ENCODE peak calls at places on chromosomes 2 and 18, in nine cellular contexts. G is H9; T is CD4-positive, alpha-beta memory T cell; A is thoracic aorta; C is naive thymus-derived CD8-positive, alpha-beta T cell; X is endothelial cell; F is T1000; Q is cardiac muscle cell; S is RPMI8226. V is an unnamed sample.

GRCh38 chr2:171365232-171365631 is 68.6 kb downstream of the METTL8 start:
- DNase-seq in C (no peak), A (no peak), T (no peak), S (no peak), F (peak; percentile 2), Q (no peak), X (no peak), G (no peak), V (no peak)

GRCh38 chr2:79619976-79620375 is 107.1 kb downstream of the CTNNA2 start:
- DNase-seq in A (no peak), G (no peak), S (no peak), T (no peak), X (no peak), C (no peak), F (no peak), Q (no peak), V (no peak)

GRCh38 chr2:42874838-42875801 is 82.7 kb upstream of the HAAO start:
- DNase-seq in F (no peak), G (peak; percentile 48), C (no peak), T (no peak), A (no peak), X (no peak), Q (peak; percentile 68), S (no peak), V (no peak)

GRCh38 chr18:64332851-64333250 is 184.0 kb upstream of the LINC00305 start:
- DNase-seq in X (no peak), G (no peak), S (no peak), A (no peak), F (no peak), T (no peak), Q (no peak), C (no peak), V (no peak)

GRCh38 chr2:110157153-110157793 is 41.7 kb upstream of the MALL start:
- DNase-seq in S (peak; percentile 40), F (no peak), G (no peak), Q (peak; percentile 82), T (peak; percentile 13), X (peak; percentile 15), C (no peak), A (no peak), V (peak; percentile 13)

GRCh38 chr2:10863837-10864236 is 47.9 kb upstream of the KCNF1 start:
- DNase-seq in A (no peak), T (no peak), C (no peak), Q (no peak), X (no peak), F (no peak), S (peak; percentile 15), G (no peak), V (no peak)

GRCh38 chr2:12957251-12957650 is 240.5 kb downstream of the TRIB2 start:
- DNase-seq in A (no peak), F (no peak), C (no peak), G (no peak), T (no peak), S (no peak), X (no peak), Q (no peak), V (no peak)

GRCh38 chr2:154697422-154698237 is 865 bp upstream of the KCNJ3 start:
- DNase-seq in T (no peak), C (no peak), A (no peak), X (peak; percentile 36), Q (peak; percentile 7), G (peak; percentile 62), S (no peak), F (no peak), V (no peak)

GRCh38 chr2:133801956-133802355 is 233.7 kb upstream of the NCKAP5 start:
- DNase-seq in A (no peak), X (no peak), S (no peak), C (no peak), Q (no peak), G (no peak), T (no peak), F (no peak), V (no peak)

GRCh38 chr18:50061876-50062517 is 132.9 kb downstream of the MYO5B start:
- DNase-seq in X (no peak), G (no peak), S (no peak), A (no peak), F (no peak), Q (peak; percentile 64), T (no peak), C (no peak), V (no peak)

GRCh38 chr2:171894612-171894947 is 536 bp upstream of the SLC25A12 start:
- DNase-seq in S (no peak), T (no peak), G (no peak), C (no peak), Q (no peak), A (no peak), X (no peak), F (no peak), V (peak; percentile 3)

GRCh38 chr2:172457606-172458005 is 30.2 kb downstream of the ITGA6 start:
- DNase-seq in G (no peak), A (no peak), X (no peak), Q (no peak), S (no peak), F (no peak), C (no peak), T (no peak), V (no peak)

GRCh38 chr18:45617284-45617683 is 2.0 kb downstream of the SLC14A2 start:
- DNase-seq in X (no peak), Q (peak; percentile 84), G (no peak), F (peak; percentile 43), T (no peak), S (no peak), A (peak; percentile 74), C (no peak), V (no peak)

GRCh38 chr18:8254664-8255063 is 354.6 kb upstream of the RAB12 start:
- DNase-seq in F (no peak), Q (no peak), A (no peak), T (no peak), X (no peak), C (no peak), G (no peak), S (no peak), V (no peak)

GRCh38 chr2:28956415-28956826 is 24.7 kb upstream of the TOGARAM2 start:
- DNase-seq in C (peak; percentile 28), S (no peak), X (peak; percentile 66), A (no peak), T (peak; percentile 24), Q (peak; percentile 53), F (no peak), G (peak; percentile 89), V (no peak)

GRCh38 chr2:19806591-19806990 is 95.2 kb downstream of the TTC32 start:
- DNase-seq in Q (no peak), F (no peak), T (no peak), A (no peak), C (no peak), X (no peak), S (no peak), G (peak; percentile 18), V (no peak)

GRCh38 chr2:191228861-191229260 is 16.3 kb upstream of the MYO1B start:
- DNase-seq in T (no peak), Q (no peak), X (no peak), G (no peak), F (no peak), S (no peak), A (no peak), C (no peak), V (no peak)

GRCh38 chr2:224885836-224886547 is 156.3 kb downstream of the DOCK10 start:
- DNase-seq in C (no peak), F (no peak), S (no peak), T (no peak), Q (peak; percentile 66), X (no peak), A (no peak), G (no peak), V (no peak)

GRCh38 chr2:241776336-241777166 is at the start of gene GAL3ST2:
- DNase-seq in Q (no peak), T (no peak), X (peak; percentile 2), G (no peak), S (no peak), A (no peak), C (no peak), F (no peak), V (no peak)

GRCh38 chr18:76589309-76589708 is 94.3 kb upstream of the ZNF516 start:
- DNase-seq in X (no peak), Q (no peak), F (no peak), A (no peak), C (no peak), T (no peak), S (no peak), G (no peak), V (no peak)

GRCh38 chr2:74379851-74380789 is at the start of gene DCTN1:
- DNase-seq in T (peak; percentile 5), X (peak; percentile 37), A (no peak), Q (peak; percentile 69), G (peak; percentile 69), C (no peak), S (no peak), F (no peak), V (peak; percentile 34)

GRCh38 chr2:136997550-136997949 is 232.2 kb downstream of the THSD7B start:
- DNase-seq in F (no peak), A (no peak), G (no peak), S (no peak), C (no peak), X (no peak), T (no peak), Q (no peak), V (no peak)

GRCh38 chr18:23844991-23845680 is 155.9 kb downstream of the LAMA3 start:
- DNase-seq in X (no peak), F (peak; percentile 66), A (no peak), S (no peak), C (no peak), Q (peak; percentile 50), G (no peak), T (no peak), V (no peak)

GRCh38 chr2:239959059-239959971 is 65.8 kb downstream of the NDUFA10 start:
- DNase-seq in F (no peak), C (no peak), A (no peak), T (no peak), Q (peak; percentile 23), S (no peak), X (no peak), G (no peak), V (no peak)

GRCh38 chr2:226603606-226604005 is 196.0 kb downstream of the IRS1 start:
- DNase-seq in S (no peak), T (no peak), A (no peak), X (no peak), Q (no peak), G (no peak), F (no peak), C (no peak), V (no peak)

GRCh38 chr18:36365836-36366775 is 68.6 kb downstream of the FHOD3 start:
- DNase-seq in C (no peak), S (no peak), G (no peak), X (no peak), A (no peak), T (no peak), F (no peak), Q (no peak), V (no peak)

GRCh38 chr18:59783138-59783537 is 85.9 kb upstream of the CCBE1 start:
- DNase-seq in A (no peak), C (no peak), F (no peak), G (peak; percentile 56), X (peak; percentile 23), T (no peak), S (peak; percentile 43), Q (peak; percentile 84), V (peak; percentile 51)

GRCh38 chr2:121281107-121281506 is 3.9 kb downstream of the TFCP2L1 start:
- DNase-seq in T (no peak), A (no peak), S (no peak), X (no peak), C (no peak), Q (no peak), F (no peak), G (no peak), V (no peak)

GRCh38 chr2:124039032-124039431 is 13.9 kb downstream of the CNTNAP5 start:
- DNase-seq in T (no peak), F (no peak), X (no peak), Q (no peak), G (no peak), A (no peak), S (no peak), C (no peak), V (no peak)

GRCh38 chr2:227228061-227228667 is 63.7 kb downstream of the COL4A3 start:
- DNase-seq in A (peak; percentile 3), X (no peak), T (no peak), S (no peak), F (no peak), Q (peak; percentile 7), G (no peak), C (no peak), V (no peak)

GRCh38 chr2:131517106-131517831 is 10.4 kb upstream of the CCDC74A start:
- DNase-seq in F (no peak), X (no peak), G (no peak), T (no peak), A (no peak), C (no peak), Q (no peak), S (no peak), V (no peak)

V was measured in OCI-LY7.